ENCODE peak calls at places on chromosomes 11 and 22, in ten cellular contexts. L is HEK293T; A is KBM-7; R is right lobe of liver; E is thoracic aorta; O is astrocyte of the cerebellum; F is NCI-H1436; T is activated CD4-positive, alpha-beta memory T cell treated with anti-CD3 and anti-CD28 coated beads for 36 hours; Q is activated CD4-positive, alpha-beta T cell treated with anti-CD3 and anti-CD28 coated beads for 48 hours; H is mucosa of descending colon. Y is an unnamed sample.

GRCh38 chr11:1017269-1018005 is 19.1 kb downstream of the MUC6 start:
- DNase-seq in L (peak; percentile 32), A (no peak), R (no peak), E (no peak), O (no peak), F (no peak), T (no peak), Q (no peak), H (no peak), Y (no peak)

GRCh38 chr11:80074837-80075236 is 634.0 kb upstream of the TENM4 start:
- DNase-seq in L (no peak), A (no peak), R (no peak), E (no peak), O (no peak), F (no peak), T (no peak), Q (no peak), H (no peak), Y (no peak)

GRCh38 chr11:75554258-75555022 is 7.6 kb upstream of the SERPINH1 start:
- DNase-seq in L (no peak), A (no peak), R (peak; percentile 76), E (peak; percentile 89), O (peak; percentile 99), F (no peak), T (no peak), Q (no peak), H (peak; percentile 88), Y (no peak)

GRCh38 chr11:24755260-24755839 is 258.5 kb downstream of the LUZP2 start:
- DNase-seq in L (no peak), A (no peak), R (no peak), E (no peak), O (no peak), F (no peak), T (no peak), Q (no peak), H (no peak), Y (no peak)

GRCh38 chr11:117221775-117222517 is 9.9 kb downstream of the PCSK7 start:
- DNase-seq in L (no peak), A (no peak), R (no peak), E (no peak), O (no peak), F (peak; percentile 41), T (no peak), Q (no peak), H (peak; percentile 77), Y (peak; percentile 46)

GRCh38 chr11:91435694-91436375 is 788.8 kb upstream of the FAT3 start:
- DNase-seq in L (no peak), A (peak; percentile 1), R (no peak), E (no peak), O (no peak), F (no peak), T (no peak), Q (no peak), H (no peak), Y (no peak)

GRCh38 chr11:4581443-4581842 is at the start of gene OR52I2:
- DNase-seq in L (no peak), A (no peak), R (no peak), E (no peak), O (no peak), F (no peak), T (no peak), Q (no peak), H (no peak), Y (no peak)

GRCh38 chr11:76782526-76783293 is 446 bp upstream of the TSKU start:
- DNase-seq in L (peak; percentile 90), A (peak; percentile 94), R (peak; percentile 89), E (peak; percentile 73), O (peak; percentile 82), F (peak; percentile 76), T (peak; percentile 81), Q (peak; percentile 83), H (peak; percentile 94), Y (peak; percentile 79)

GRCh38 chr22:36910461-36910860 is 3.0 kb upstream of the CSF2RB start:
- DNase-seq in L (no peak), A (no peak), R (no peak), E (no peak), O (no peak), F (no peak), T (no peak), Q (no peak), H (no peak), Y (no peak)

GRCh38 chr11:20207781-20208621 is 47.7 kb upstream of the DBX1 start:
- DNase-seq in L (no peak), A (no peak), R (no peak), E (no peak), O (no peak), F (no peak), T (no peak), Q (no peak), H (no peak), Y (no peak)